ENCODE peak calls at places on chromosomes 3 and 15, in seven cellular contexts. One of them, this sample, is unnamed. For H4K20me1, the result is how much of the 10 kb centered on the place peaks cover.

GRCh38 chr3:142444343-142444742 is 3.5 kb downstream of the XRN1 start:
- DNase-seq in PC-3: no peak
- DNase-seq in GM12878: no peak
- DNase-seq in H1: no peak
- DNase-seq in hepatocyte: no peak
- DNase-seq in K562: no peak
- DNase-seq in astrocyte: no peak
- DNase-seq in this sample: no peak

GRCh38 chr15:85691350-85692240 is 103.1 kb downstream of the KLHL25 start:
- DNase-seq in PC-3: no peak
- DNase-seq in GM12878: peak
- DNase-seq in H1: no peak
- DNase-seq in hepatocyte: no peak
- DNase-seq in K562: no peak
- DNase-seq in astrocyte: no peak
- DNase-seq in this sample: peak

GRCh38 chr15:87858651-87859050 is 397.9 kb downstream of the NTRK3 start:
- DNase-seq in PC-3: no peak
- DNase-seq in GM12878: no peak
- DNase-seq in H1: no peak
- DNase-seq in hepatocyte: no peak
- DNase-seq in K562: no peak
- DNase-seq in astrocyte: no peak
- DNase-seq in this sample: no peak

GRCh38 chr15:68311859-68312557 is 34.5 kb downstream of the FEM1B start:
- DNase-seq in PC-3: no peak
- DNase-seq in GM12878: no peak
- DNase-seq in H1: no peak
- DNase-seq in hepatocyte: no peak
- DNase-seq in K562: no peak
- DNase-seq in astrocyte: no peak
- DNase-seq in this sample: no peak

GRCh38 chr3:120894285-120894684 is 13.7 kb upstream of the STXBP5L start:
- DNase-seq in PC-3: peak
- DNase-seq in GM12878: no peak
- DNase-seq in H1: no peak
- DNase-seq in hepatocyte: peak
- DNase-seq in K562: no peak
- DNase-seq in astrocyte: peak
- DNase-seq in this sample: no peak

GRCh38 chr3:172646439-172647015 is 64.3 kb downstream of the NCEH1 start:
- DNase-seq in PC-3: peak
- DNase-seq in GM12878: no peak
- DNase-seq in H1: no peak
- DNase-seq in hepatocyte: peak
- DNase-seq in K562: no peak
- DNase-seq in astrocyte: peak
- DNase-seq in this sample: no peak

GRCh38 chr15:98650871-98651481 is 2.6 kb downstream of the IGF1R start:
- DNase-seq in PC-3: peak
- DNase-seq in GM12878: no peak
- DNase-seq in H1: no peak
- DNase-seq in hepatocyte: peak
- DNase-seq in K562: no peak
- DNase-seq in astrocyte: peak
- DNase-seq in this sample: no peak

GRCh38 chr15:66078196-66078928 is 175.2 kb downstream of the MEGF11 start:
- DNase-seq in PC-3: no peak
- DNase-seq in GM12878: no peak
- DNase-seq in H1: no peak
- DNase-seq in hepatocyte: no peak
- DNase-seq in K562: no peak
- DNase-seq in astrocyte: no peak
- DNase-seq in this sample: peak

GRCh38 chr3:50246517-50246954 is 10.5 kb downstream of the GNAI2 start:
- DNase-seq in PC-3: peak
- DNase-seq in GM12878: no peak
- DNase-seq in H1: no peak
- DNase-seq in hepatocyte: peak
- DNase-seq in K562: peak
- DNase-seq in astrocyte: peak
- DNase-seq in this sample: peak

GRCh38 chr3:71083726-71084131 is 499.8 kb downstream of the FOXP1 start:
- DNase-seq in PC-3: no peak
- DNase-seq in GM12878: peak
- DNase-seq in H1: no peak
- DNase-seq in hepatocyte: no peak
- DNase-seq in K562: no peak
- DNase-seq in astrocyte: no peak
- DNase-seq in this sample: no peak

GRCh38 chr3:35970793-35971192 is 331.5 kb downstream of the ARPP21 start:
- DNase-seq in PC-3: peak
- DNase-seq in GM12878: no peak
- DNase-seq in H1: no peak
- DNase-seq in hepatocyte: no peak
- DNase-seq in K562: no peak
- DNase-seq in astrocyte: no peak
- DNase-seq in this sample: no peak

GRCh38 chr15:74264081-74264501 is 28.0 kb downstream of the CCDC33 start:
- DNase-seq in PC-3: no peak
- DNase-seq in GM12878: no peak
- DNase-seq in H1: no peak
- DNase-seq in hepatocyte: no peak
- DNase-seq in K562: no peak
- DNase-seq in astrocyte: no peak
- DNase-seq in this sample: no peak

GRCh38 chr3:178454714-178455113 is 81.5 kb upstream of the KCNMB2 start:
- DNase-seq in PC-3: no peak
- DNase-seq in GM12878: no peak
- DNase-seq in H1: no peak
- DNase-seq in hepatocyte: no peak
- DNase-seq in K562: no peak
- DNase-seq in astrocyte: peak
- DNase-seq in this sample: no peak

GRCh38 chr15:48657891-48658591 is 12.5 kb upstream of the FBN1 start:
- DNase-seq in PC-3: no peak
- DNase-seq in GM12878: no peak
- DNase-seq in H1: no peak
- DNase-seq in hepatocyte: no peak
- DNase-seq in K562: no peak
- DNase-seq in astrocyte: no peak
- DNase-seq in this sample: no peak

GRCh38 chr3:13501527-13501926 is 21.4 kb downstream of the HDAC11 start:
- DNase-seq in PC-3: no peak
- DNase-seq in GM12878: no peak
- DNase-seq in H1: no peak
- DNase-seq in hepatocyte: no peak
- DNase-seq in K562: no peak
- DNase-seq in astrocyte: no peak
- DNase-seq in this sample: no peak

GRCh38 chr3:182172534-182172933 is 460.8 kb downstream of the SOX2 start:
- DNase-seq in PC-3: no peak
- DNase-seq in GM12878: no peak
- DNase-seq in H1: peak
- DNase-seq in hepatocyte: no peak
- DNase-seq in K562: no peak
- DNase-seq in astrocyte: no peak
- DNase-seq in this sample: no peak

GRCh38 chr3:31819441-31819840 is 161.6 kb downstream of the OSBPL10 start:
- DNase-seq in PC-3: no peak
- DNase-seq in GM12878: no peak
- DNase-seq in H1: no peak
- DNase-seq in hepatocyte: no peak
- DNase-seq in K562: no peak
- DNase-seq in astrocyte: no peak
- DNase-seq in this sample: no peak
- H4K20me1 ChIP-seq in PC-3: under half
- H4K20me1 ChIP-seq in GM12878: under half
- H4K20me1 ChIP-seq in H1: under half
- H4K20me1 ChIP-seq in hepatocyte: under half
- H4K20me1 ChIP-seq in K562: under half
- H4K20me1 ChIP-seq in astrocyte: under half
- H4K20me1 ChIP-seq in this sample: under half

DNA sequence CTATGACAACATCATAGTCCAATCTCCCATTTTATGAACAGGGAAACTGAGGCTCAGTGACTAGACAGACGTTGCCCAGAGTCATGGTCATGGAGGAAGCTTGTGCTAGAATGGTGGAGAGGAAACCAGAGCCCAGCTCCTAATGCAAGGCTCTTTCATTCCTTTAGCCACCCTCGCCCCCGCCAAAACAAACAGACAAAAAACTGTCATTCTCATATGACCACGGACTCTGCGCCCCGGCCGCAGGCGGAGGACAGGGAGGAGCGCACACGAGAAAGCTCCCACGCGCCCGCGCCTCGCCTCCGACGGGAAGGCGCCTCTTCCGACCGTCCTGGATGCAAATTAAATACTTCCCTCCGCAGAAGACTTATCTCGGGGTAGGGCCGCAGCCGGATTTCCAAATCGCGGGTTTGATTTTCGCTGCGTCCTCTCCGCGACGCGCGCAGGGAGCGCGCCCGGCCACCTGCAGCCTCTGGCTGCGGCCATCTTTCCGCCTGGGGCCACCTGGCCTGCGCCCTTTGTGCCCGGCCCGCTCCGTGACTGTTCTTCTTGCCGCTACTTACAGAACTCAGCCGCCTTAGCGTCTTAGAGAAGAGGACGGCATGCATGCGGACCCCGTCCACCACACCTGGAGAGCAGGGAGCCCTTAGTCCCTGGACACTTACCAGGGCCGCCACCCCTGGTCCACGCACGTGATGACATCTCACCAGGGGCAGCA is 646 bp upstream of the ATP13A3 start:
- DNase-seq in PC-3: no peak
- DNase-seq in GM12878: no peak
- DNase-seq in H1: no peak
- DNase-seq in hepatocyte: peak
- DNase-seq in K562: peak
- DNase-seq in astrocyte: no peak
- DNase-seq in this sample: peak
- H3K4me3 ChIP-seq in PC-3: peak
- H3K4me3 ChIP-seq in GM12878: peak
- H3K4me3 ChIP-seq in H1: peak
- H3K4me3 ChIP-seq in hepatocyte: peak
- H3K4me3 ChIP-seq in K562: peak
- H3K4me3 ChIP-seq in astrocyte: peak
- H3K4me3 ChIP-seq in this sample: peak

DNA sequence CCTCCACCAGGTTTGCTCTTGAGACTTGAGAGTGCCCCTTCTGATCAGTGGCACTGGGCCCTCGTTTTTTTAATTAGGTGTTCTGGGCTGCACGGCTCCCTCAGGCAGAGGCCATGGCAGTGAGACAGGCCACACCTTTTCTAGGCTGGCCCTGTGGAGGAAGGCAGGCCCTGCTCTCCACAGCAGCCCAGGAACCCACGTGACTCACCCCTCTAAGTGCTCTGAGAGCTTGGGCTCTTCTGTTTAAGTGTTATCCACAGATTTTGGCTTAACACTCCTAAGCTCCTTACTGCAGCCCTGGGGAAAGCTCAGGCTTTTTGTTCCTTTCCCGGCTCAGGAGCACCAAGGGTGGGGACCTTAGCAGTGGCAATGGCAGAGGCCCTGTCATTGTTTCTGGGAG is 463.2 kb upstream of the GBE1 start:
- DNase-seq in PC-3: no peak
- DNase-seq in GM12878: no peak
- DNase-seq in H1: no peak
- DNase-seq in hepatocyte: no peak
- DNase-seq in K562: no peak
- DNase-seq in astrocyte: no peak
- DNase-seq in this sample: no peak
- H4K20me1 ChIP-seq in PC-3: under half
- H4K20me1 ChIP-seq in GM12878: under half
- H4K20me1 ChIP-seq in H1: under half
- H4K20me1 ChIP-seq in hepatocyte: under half
- H4K20me1 ChIP-seq in K562: under half
- H4K20me1 ChIP-seq in astrocyte: under half
- H4K20me1 ChIP-seq in this sample: under half

GRCh38 chr3:80770106-80771079 is 991.1 kb downstream of the GBE1 start:
- DNase-seq in PC-3: peak
- DNase-seq in GM12878: peak
- DNase-seq in H1: no peak
- DNase-seq in hepatocyte: no peak
- DNase-seq in K562: peak
- DNase-seq in astrocyte: no peak
- DNase-seq in this sample: no peak

GRCh38 chr3:80767599-80767998 is 993.8 kb downstream of the GBE1 start:
- DNase-seq in PC-3: peak
- DNase-seq in GM12878: no peak
- DNase-seq in H1: no peak
- DNase-seq in hepatocyte: no peak
- DNase-seq in K562: no peak
- DNase-seq in astrocyte: no peak
- DNase-seq in this sample: peak

GRCh38 chr3:80771085-80771484 is 990.4 kb downstream of the GBE1 start:
- DNase-seq in PC-3: peak
- DNase-seq in GM12878: peak
- DNase-seq in H1: no peak
- DNase-seq in hepatocyte: peak
- DNase-seq in K562: peak
- DNase-seq in astrocyte: no peak
- DNase-seq in this sample: peak

DNA sequence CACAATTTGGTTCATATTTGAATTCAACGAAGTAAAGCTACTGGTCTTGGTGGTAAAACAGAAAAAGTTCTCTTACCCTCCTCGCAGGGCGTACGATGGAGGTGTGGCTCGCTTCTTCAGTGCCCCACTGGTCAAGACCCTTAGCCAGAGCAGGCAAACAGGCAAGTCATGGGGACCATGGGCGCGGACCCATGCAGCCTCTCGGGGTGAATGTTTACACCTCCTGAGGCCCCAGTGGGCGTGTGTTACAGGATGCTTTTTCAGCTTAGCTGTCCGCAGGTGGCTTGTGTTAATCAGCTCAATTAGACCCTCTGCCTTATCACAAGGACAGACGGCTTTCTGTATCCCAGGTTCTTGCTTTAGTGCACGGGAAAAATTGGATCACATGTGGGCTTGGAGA is 991.8 kb downstream of the GBE1 start:
- DNase-seq in PC-3: peak
- DNase-seq in GM12878: no peak
- DNase-seq in H1: no peak
- DNase-seq in hepatocyte: no peak
- DNase-seq in K562: no peak
- DNase-seq in astrocyte: no peak
- DNase-seq in this sample: no peak
- H3K4me3 ChIP-seq in PC-3: peak
- H3K4me3 ChIP-seq in GM12878: no peak
- H3K4me3 ChIP-seq in H1: no peak
- H3K4me3 ChIP-seq in hepatocyte: no peak
- H3K4me3 ChIP-seq in K562: peak
- H3K4me3 ChIP-seq in astrocyte: no peak
- H3K4me3 ChIP-seq in this sample: no peak

DNA sequence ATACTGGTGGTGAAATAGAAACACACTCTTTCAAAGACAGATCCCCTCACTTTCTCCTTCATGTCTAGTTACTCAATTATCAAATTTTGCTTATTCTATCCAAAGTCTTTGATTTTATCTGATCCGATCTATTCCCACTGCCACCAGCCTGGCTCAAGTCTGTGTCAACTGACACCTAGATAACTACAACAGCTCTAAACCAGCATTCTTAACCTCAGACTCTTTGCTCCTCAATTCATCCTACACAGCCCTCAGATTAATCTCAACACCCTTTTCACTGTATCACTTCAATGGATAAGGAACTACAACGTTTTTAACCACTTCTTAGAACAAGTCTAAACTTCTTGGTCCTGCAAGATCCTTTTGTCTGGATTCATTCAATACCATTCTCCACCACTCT is 9.1 kb downstream of the KPNA1 start:
- DNase-seq in PC-3: no peak
- DNase-seq in GM12878: no peak
- DNase-seq in H1: no peak
- DNase-seq in hepatocyte: no peak
- DNase-seq in K562: no peak
- DNase-seq in astrocyte: no peak
- DNase-seq in this sample: no peak
- H4K20me1 ChIP-seq in PC-3: half or more
- H4K20me1 ChIP-seq in GM12878: under half
- H4K20me1 ChIP-seq in H1: under half
- H4K20me1 ChIP-seq in hepatocyte: half or more
- H4K20me1 ChIP-seq in K562: under half
- H4K20me1 ChIP-seq in astrocyte: half or more
- H4K20me1 ChIP-seq in this sample: under half